ENCODE peak calls at places on chromosomes 1 and 21, in four cellular contexts. A is left ventricle myocardium inferior; G is heart right ventricle; D is activated naive CD4-positive, alpha-beta T cell treated with anti-CD3 and anti-CD28 coated beads for 36 hours. Q is an unnamed sample.

GRCh38 chr1:10236405-10237156 is 26.2 kb downstream of the KIF1B start:
- DNase-seq in G (no peak), D (no peak), A (no peak), Q (no peak)

GRCh38 chr1:207495816-207496792 is at the start of gene CR1:
- DNase-seq in A (peak; percentile 36), D (peak; percentile 43), G (peak; percentile 34), Q (peak; percentile 69)

GRCh38 chr1:44377925-44378784 is 23.1 kb upstream of the ERI3 start:
- DNase-seq in D (peak; percentile 73), A (peak; percentile 18), G (peak; percentile 15), Q (no peak)

GRCh38 chr1:59315529-59316433 is 18.9 kb downstream of the FGGY start:
- DNase-seq in D (no peak), G (no peak), A (no peak), Q (no peak)

GRCh38 chr1:61051455-61052392 is 30.6 kb upstream of the NFIA start:
- DNase-seq in D (no peak), G (peak; percentile 37), A (peak; percentile 39), Q (peak; percentile 54)

GRCh38 chr21:46604975-46605758 is at the start of gene S100B:
- DNase-seq in D (no peak), G (no peak), A (no peak), Q (no peak)

GRCh38 chr1:1348420-1349255 is 580 bp downstream of the DVL1 start:
- DNase-seq in D (no peak), G (no peak), A (no peak), Q (no peak)

GRCh38 chr21:43916076-43916475 is 51.1 kb downstream of the AGPAT3 start:
- DNase-seq in G (no peak), D (no peak), A (no peak), Q (no peak)

GRCh38 chr1:21318714-21319159 is 28.5 kb upstream of the ECE1 start:
- DNase-seq in A (peak; percentile 93), G (peak; percentile 96), D (no peak), Q (peak; percentile 94)

GRCh38 chr21:34983680-34984086 is 65.4 kb downstream of the RUNX1 start:
- DNase-seq in A (no peak), D (peak; percentile 80), G (no peak), Q (no peak)

GRCh38 chr1:178284059-178284458 is 190.2 kb downstream of the RASAL2 start:
- DNase-seq in G (no peak), D (no peak), A (no peak), Q (no peak)

GRCh38 chr1:246139745-246140182 is 367.3 kb downstream of the SMYD3 start:
- DNase-seq in D (no peak), G (no peak), A (no peak), Q (no peak)

GRCh38 chr1:58620259-58620658 is 43.2 kb upstream of the TACSTD2 start:
- DNase-seq in A (no peak), G (no peak), D (no peak), Q (no peak)

GRCh38 chr21:25396135-25396711 is 211.1 kb downstream of the MRPL39 start:
- DNase-seq in G (no peak), D (peak; percentile 89), A (no peak), Q (no peak)

GRCh38 chr1:85318217-85318616 is 41.8 kb upstream of the BCL10 start:
- DNase-seq in G (no peak), A (no peak), D (no peak), Q (no peak)

GRCh38 chr1:4460651-4461050 is 193.8 kb upstream of the AJAP1 start:
- DNase-seq in D (no peak), A (no peak), G (no peak), Q (no peak)

GRCh38 chr1:10538608-10539355 is 64.0 kb downstream of the PEX14 start:
- DNase-seq in G (no peak), A (no peak), D (no peak), Q (peak; percentile 60)

GRCh38 chr1:182493063-182493462 is 43.1 kb downstream of the RGSL1 start:
- DNase-seq in D (no peak), A (no peak), G (no peak), Q (no peak)

GRCh38 chr1:15598436-15598835 is 13.6 kb upstream of the AGMAT start:
- DNase-seq in G (no peak), D (no peak), A (no peak), Q (no peak)

GRCh38 chr1:101410048-101410878 is 173.4 kb downstream of the S1PR1 start:
- DNase-seq in D (no peak), A (no peak), G (no peak), Q (no peak)

GRCh38 chr1:108000620-108001105 is 35.7 kb upstream of the VAV3 start:
- DNase-seq in G (peak; percentile 68), D (no peak), A (peak; percentile 55), Q (peak; percentile 75)

GRCh38 chr1:171142081-171142450 is 43.0 kb upstream of the FMO2 start:
- DNase-seq in D (no peak), G (peak; percentile 29), A (peak; percentile 48), Q (peak; percentile 56)

GRCh38 chr1:110872745-110873435 is at the start of gene CD53:
- DNase-seq in G (no peak), D (peak; percentile 72), A (no peak), Q (no peak)

GRCh38 chr1:81844477-81844876 is 43.7 kb downstream of the ADGRL2 start:
- DNase-seq in D (no peak), A (no peak), G (no peak), Q (no peak)

GRCh38 chr1:59384443-59384842 is 87.5 kb downstream of the FGGY start:
- DNase-seq in D (no peak), A (no peak), G (no peak), Q (no peak)

GRCh38 chr1:2630498-2631135 is 2.2 kb downstream of the MMEL1 start:
- DNase-seq in A (no peak), D (no peak), G (no peak), Q (no peak)